ENCODE peak calls at places on chromosomes 11 and 22, in seven cellular contexts. D is neuronal stem cell; K is activated CD4-positive, alpha-beta T cell treated with anti-CD3 and anti-CD28 coated beads for 48 hours; B is endothelial cell; P is AG09309; G is HuH-7.5; E is A549. O is an unnamed sample.

GRCh38 chr11:16789061-16789415 is 50.6 kb downstream of the C11orf58 start:
- DNase-seq in D (no peak), K (no peak), B (no peak), P (no peak), G (no peak), E (no peak), O (no peak)

GRCh38 chr22:39182478-39183030 is 30.1 kb upstream of the CBX7 start:
- DNase-seq in D (no peak), K (no peak), B (no peak), P (no peak), G (no peak), E (no peak), O (no peak)

GRCh38 chr22:21984793-21985192 is 2.2 kb upstream of the TOP3B start:
- DNase-seq in D (peak), K (no peak), B (peak), P (no peak), G (no peak), E (peak), O (no peak)

GRCh38 chr22:25969286-25969685 is 200.0 kb upstream of the SEZ6L start:
- DNase-seq in D (no peak), K (no peak), B (no peak), P (no peak), G (no peak), E (no peak), O (no peak)

GRCh38 chr11:60993611-60994010 is 22.1 kb downstream of the CD6 start:
- DNase-seq in D (no peak), K (peak), B (no peak), P (no peak), G (no peak), E (no peak), O (no peak)

GRCh38 chr11:125100136-125100535 is 11.3 kb downstream of the TMEM218 start:
- DNase-seq in D (no peak), K (no peak), B (no peak), P (no peak), G (no peak), E (no peak), O (no peak)

GRCh38 chr22:45692549-45692948 is 20.9 kb downstream of the ATXN10 start:
- DNase-seq in D (peak), K (no peak), B (no peak), P (no peak), G (no peak), E (peak), O (no peak)

GRCh38 chr11:132838621-132839020 is 693.7 kb downstream of the OPCML start:
- DNase-seq in D (no peak), K (no peak), B (no peak), P (no peak), G (no peak), E (no peak), O (no peak)

GRCh38 chr22:40507491-40507890 is 129.0 kb downstream of the MRTFA start:
- DNase-seq in D (no peak), K (no peak), B (no peak), P (no peak), G (no peak), E (no peak), O (no peak)

GRCh38 chr22:47000888-47001287 is 238.4 kb downstream of the TBC1D22A start:
- DNase-seq in D (no peak), K (no peak), B (no peak), P (no peak), G (no peak), E (no peak), O (no peak)

GRCh38 chr11:12303431-12304149 is 73.8 kb upstream of the PARVA start:
- DNase-seq in D (no peak), K (no peak), B (no peak), P (no peak), G (no peak), E (no peak), O (no peak)

GRCh38 chr22:38355275-38355674 is 38.0 kb upstream of the CSNK1E start:
- DNase-seq in D (no peak), K (no peak), B (no peak), P (no peak), G (no peak), E (no peak), O (no peak)

GRCh38 chr11:14132312-14132711 is 169.8 kb downstream of the SPON1 start:
- DNase-seq in D (no peak), K (no peak), B (no peak), P (no peak), G (no peak), E (no peak), O (no peak)

GRCh38 chr11:96145163-96145585 is 197.8 kb downstream of the MAML2 start:
- DNase-seq in D (no peak), K (no peak), B (no peak), P (peak), G (no peak), E (peak), O (no peak)

GRCh38 chr22:50078246-50078645 is 7.0 kb downstream of the MLC1 start:
- DNase-seq in D (no peak), K (no peak), B (no peak), P (no peak), G (no peak), E (no peak), O (no peak)

GRCh38 chr11:2891901-2892214 is 6.3 kb upstream of the CDKN1C start:
- DNase-seq in D (no peak), K (no peak), B (no peak), P (no peak), G (no peak), E (no peak), O (no peak)

GRCh38 chr22:41565403-41566054 is 4.7 kb downstream of the CSDC2 start:
- DNase-seq in D (no peak), K (peak), B (no peak), P (no peak), G (no peak), E (peak), O (no peak)

GRCh38 chr11:67644042-67644441 is 4.5 kb upstream of the TBX10 start:
- DNase-seq in D (no peak), K (no peak), B (no peak), P (no peak), G (peak), E (peak), O (no peak)